ENCODE peak calls at places on chromosomes 13 and 19, in six cellular contexts. E is brain microvascular endothelial cell, K is cardiac fibroblast, C is sigmoid colon, Q is HCT116, U is fibroblast of the aortic adventitia. J is an unnamed sample.

GRCh38 chr19:55358493-55358892 is 4.0 kb upstream of the COX6B2 start:
- DNase-seq in E (no peak), K (no peak), C (no peak), Q (no peak), U (no peak), J (no peak)

GRCh38 chr13:91187522-91187921 is 160.0 kb upstream of the MIR17HG start:
- DNase-seq in E (no peak), K (no peak), C (no peak), Q (no peak), U (no peak), J (no peak)

GRCh38 chr19:29375429-29376093 is 150.2 kb upstream of the VSTM2B start:
- DNase-seq in E (no peak), K (no peak), C (no peak), Q (no peak), U (no peak), J (peak)

GRCh38 chr19:6271721-6272410 is 7.9 kb downstream of the MLLT1 start:
- DNase-seq in E (no peak), K (peak), C (peak), Q (no peak), U (peak), J (peak)

GRCh38 chr13:96940961-96941360 is 53.3 kb downstream of the OXGR1 start:
- DNase-seq in E (no peak), K (peak), C (no peak), Q (no peak), U (no peak), J (no peak)

GRCh38 chr19:13103585-13103923 is 896 bp upstream of the LYL1 start:
- DNase-seq in E (no peak), K (no peak), C (no peak), Q (no peak), U (no peak), J (no peak)

GRCh38 chr19:42143341-42144234 is 11.3 kb upstream of the POU2F2 start:
- DNase-seq in E (no peak), K (peak), C (no peak), Q (no peak), U (peak), J (no peak)

GRCh38 chr19:13847900-13848677 is 28.8 kb upstream of the NANOS3 start:
- DNase-seq in E (no peak), K (no peak), C (no peak), Q (no peak), U (no peak), J (no peak)

GRCh38 chr19:19064098-19064722 is 416 bp downstream of the SLC25A42 start:
- DNase-seq in E (no peak), K (no peak), C (no peak), Q (no peak), U (no peak), J (no peak)

GRCh38 chr13:58883405-58883804 is 1251.9 kb downstream of the PCDH17 start:
- DNase-seq in E (no peak), K (no peak), C (no peak), Q (no peak), U (no peak), J (no peak)

GRCh38 chr13:49683489-49683888 is 7.8 kb downstream of the EBPL start:
- DNase-seq in E (no peak), K (no peak), C (no peak), Q (no peak), U (no peak), J (no peak)

GRCh38 chr13:52845766-52846566 is 2.5 kb downstream of the PCDH8 start:
- DNase-seq in E (no peak), K (no peak), C (no peak), Q (no peak), U (no peak), J (no peak)

GRCh38 chr13:21849323-21849722 is 178.4 kb downstream of the FGF9 start:
- DNase-seq in E (no peak), K (peak), C (no peak), Q (peak), U (peak), J (peak)

GRCh38 chr13:113934576-113934975 is 39.3 kb downstream of the C13orf46 start:
- DNase-seq in E (no peak), K (no peak), C (peak), Q (no peak), U (no peak), J (peak)

GRCh38 chr19:2312819-2313501 is 5.0 kb upstream of the LINGO3 start:
- DNase-seq in E (no peak), K (no peak), C (no peak), Q (no peak), U (no peak), J (no peak)

GRCh38 chr13:86920960-86921359 is 750.2 kb upstream of the SLITRK5 start:
- DNase-seq in E (no peak), K (no peak), C (no peak), Q (no peak), U (no peak), J (no peak)

GRCh38 chr19:40539070-40539469 is 37.6 kb upstream of the SHKBP1 start:
- DNase-seq in E (no peak), K (peak), C (no peak), Q (no peak), U (no peak), J (no peak)

GRCh38 chr19:12705654-12706331 is 9.4 kb upstream of the FBXW9 start:
- DNase-seq in E (no peak), K (no peak), C (no peak), Q (no peak), U (no peak), J (no peak)

GRCh38 chr19:17626456-17626855 is 61.7 kb downstream of the UNC13A start:
- DNase-seq in E (no peak), K (no peak), C (no peak), Q (no peak), U (no peak), J (no peak)

GRCh38 chr13:48493076-48493765 is 39.7 kb downstream of the RCBTB2 start:
- DNase-seq in E (no peak), K (peak), C (no peak), Q (no peak), U (no peak), J (no peak)

GRCh38 chr13:30569901-30570576 is 47.7 kb upstream of the USPL1 start:
- DNase-seq in E (peak), K (peak), C (peak), Q (peak), U (peak), J (no peak)

GRCh38 chr13:43665388-43665787 is 121.4 kb downstream of the ENOX1 start:
- DNase-seq in E (no peak), K (no peak), C (no peak), Q (no peak), U (no peak), J (no peak)

GRCh38 chr13:32022292-32022691 is 9.3 kb upstream of the FRY start:
- DNase-seq in E (no peak), K (no peak), C (no peak), Q (no peak), U (no peak), J (no peak)

GRCh38 chr19:49946415-49946814 is 14.6 kb downstream of the SIGLEC11 start:
- DNase-seq in E (no peak), K (no peak), C (no peak), Q (no peak), U (no peak), J (no peak)

GRCh38 chr13:114067381-114067885 is 65.0 kb downstream of the RASA3 start:
- DNase-seq in E (no peak), K (peak), C (no peak), Q (no peak), U (peak), J (no peak)

GRCh38 chr19:45790942-45791341 is 1.7 kb downstream of the DMWD start:
- DNase-seq in E (no peak), K (no peak), C (no peak), Q (no peak), U (no peak), J (peak)

GRCh38 chr13:22076658-22077057 is 405.8 kb downstream of the FGF9 start:
- DNase-seq in E (no peak), K (no peak), C (no peak), Q (no peak), U (no peak), J (no peak)

GRCh38 chr19:6071103-6071485 is 39.2 kb downstream of the RFX2 start:
- DNase-seq in E (no peak), K (peak), C (no peak), Q (no peak), U (peak), J (peak)

GRCh38 chr19:49157445-49158224 is at the start of gene TRPM4:
- DNase-seq in E (peak), K (peak), C (peak), Q (peak), U (peak), J (peak)

GRCh38 chr19:2113436-2114211 is 16.9 kb downstream of the IZUMO4 start:
- DNase-seq in E (peak), K (peak), C (no peak), Q (no peak), U (peak), J (no peak)

GRCh38 chr13:24307211-24308067 is 1.9 kb upstream of the C1QTNF9 start:
- DNase-seq in E (no peak), K (no peak), C (peak), Q (no peak), U (no peak), J (no peak)

GRCh38 chr13:94480672-94481145 is 1.2 kb upstream of the DCT start:
- DNase-seq in E (no peak), K (peak), C (no peak), Q (no peak), U (peak), J (no peak)

GRCh38 chr19:35987571-35987896 is 7.5 kb upstream of the SDHAF1 start:
- DNase-seq in E (no peak), K (no peak), C (no peak), Q (no peak), U (no peak), J (no peak)
- TF ChIP-seq CTCF in E (no peak), K (no peak), C (no peak), Q (no peak), U (no peak), J (no peak)

DNA sequence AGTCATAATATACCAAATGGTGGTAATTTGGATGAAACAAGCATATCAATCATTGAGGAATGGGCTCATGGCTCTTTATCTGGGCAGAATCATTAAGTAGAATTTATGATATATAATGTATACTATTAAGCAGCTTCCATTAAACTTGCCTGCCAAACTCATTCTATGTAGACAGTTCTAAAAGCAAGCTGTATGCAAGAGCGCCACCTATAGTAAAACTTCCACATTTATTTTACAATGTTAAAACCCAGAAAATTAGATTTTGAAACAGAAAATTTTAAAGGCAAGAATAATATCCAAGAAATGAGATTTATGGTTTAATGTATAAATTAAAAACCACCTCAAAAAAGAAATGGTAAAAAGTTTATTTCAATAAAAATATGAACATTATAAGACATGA is 161.5 kb downstream of the MZT1 start:
- DNase-seq in E (peak), K (peak), C (no peak), Q (peak), U (peak), J (no peak)
- TF ChIP-seq CTCF in E (peak), K (peak), C (peak), Q (peak), U (peak), J (no peak)

DNA sequence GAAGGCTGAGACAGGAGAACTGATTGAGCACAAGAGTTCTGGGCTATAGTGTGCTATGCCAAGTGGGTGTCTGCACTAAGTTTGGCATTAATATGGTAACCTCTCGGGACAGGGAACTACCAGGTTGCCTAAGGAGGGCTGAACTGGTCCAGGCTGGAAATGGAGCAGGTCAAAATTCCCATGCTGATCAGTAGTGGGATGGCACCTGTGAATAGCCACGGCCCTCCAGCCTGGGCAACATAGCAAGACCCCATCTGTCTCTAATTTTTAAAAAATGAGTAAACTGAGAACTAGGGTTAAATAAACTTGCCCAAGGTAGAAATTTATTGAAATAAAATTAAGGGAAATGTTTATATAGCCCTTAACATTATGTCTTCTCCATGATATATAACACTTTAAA is 17.0 kb upstream of the INTS6 start:
- DNase-seq in E (no peak), K (no peak), C (no peak), Q (no peak), U (no peak), J (no peak)
- TF ChIP-seq CTCF in E (no peak), K (no peak), C (no peak), Q (no peak), U (no peak), J (no peak)

GRCh38 chr13:39602277-39602613 is 748 bp downstream of the LHFPL6 start:
- DNase-seq in E (no peak), K (no peak), C (no peak), Q (no peak), U (no peak), J (no peak)
- TF ChIP-seq CTCF in E (no peak), K (no peak), C (no peak), Q (no peak), U (no peak), J (no peak)

GRCh38 chr13:99086149-99086868 is 108.4 kb upstream of the DOCK9 start:
- DNase-seq in E (peak), K (peak), C (peak), Q (no peak), U (peak), J (peak)

GRCh38 chr13:99086869-99087129 is 108.9 kb upstream of the DOCK9 start:
- DNase-seq in E (no peak), K (peak), C (peak), Q (no peak), U (no peak), J (peak)

GRCh38 chr13:99085846-99086148 is 107.9 kb upstream of the DOCK9 start:
- DNase-seq in E (no peak), K (no peak), C (no peak), Q (no peak), U (no peak), J (no peak)

GRCh38 chr13:99087954-99088491 is 110.2 kb upstream of the DOCK9 start:
- DNase-seq in E (no peak), K (no peak), C (no peak), Q (no peak), U (no peak), J (peak)

GRCh38 chr13:99087130-99087953 is 109.5 kb upstream of the DOCK9 start:
- DNase-seq in E (peak), K (peak), C (peak), Q (peak), U (peak), J (peak)
- TF ChIP-seq CTCF in E (peak), K (peak), C (no peak), Q (no peak), U (peak), J (peak)

GRCh38 chr19:10021446-10021845 is 8.2 kb downstream of the RDH8 start:
- DNase-seq in E (no peak), K (no peak), C (no peak), Q (no peak), U (no peak), J (no peak)

GRCh38 chr19:10026744-10027143 is 13.5 kb downstream of the RDH8 start:
- DNase-seq in E (no peak), K (no peak), C (no peak), Q (no peak), U (no peak), J (no peak)

GRCh38 chr19:10021863-10022262 is 8.6 kb downstream of the RDH8 start:
- DNase-seq in E (no peak), K (no peak), C (no peak), Q (no peak), U (no peak), J (no peak)

GRCh38 chr19:10027158-10027997 is 14.1 kb downstream of the RDH8 start:
- DNase-seq in E (peak), K (peak), C (peak), Q (peak), U (peak), J (peak)
- TF ChIP-seq CTCF in E (peak), K (peak), C (peak), Q (peak), U (peak), J (peak)

J was measured in Peyer's patch.